ENCODE peak calls at places on chromosome 15, in five cellular contexts. V is amygdala, Y is activated gamma-delta T cell treated with Interleukin-2 at 50 U/mL for 16 hours, R is NCI-H1048, C is NCI-H1694. X is an unnamed sample.

GRCh38 chr15:71461748-71462147 is 346.5 kb downstream of the THSD4 start:
- DNase-seq in R (no peak), C (no peak), Y (no peak), V (no peak), X (no peak)

GRCh38 chr15:63491116-63491817 is 13.1 kb upstream of the USP3 start:
- DNase-seq in V (no peak), C (no peak), Y (no peak), R (no peak), X (no peak)

GRCh38 chr15:74235962-74236361 is at the start of gene CCDC33:
- DNase-seq in R (no peak), C (no peak), Y (no peak), V (no peak), X (no peak)

GRCh38 chr15:46854559-46854958 is 862.7 kb upstream of the SEMA6D start:
- DNase-seq in Y (no peak), V (no peak), C (no peak), R (no peak), X (no peak)

GRCh38 chr15:79185199-79185598 is 94.6 kb upstream of the RASGRF1 start:
- DNase-seq in V (no peak), C (no peak), R (no peak), Y (no peak), X (no peak)

GRCh38 chr15:60299452-60300047 is 98.2 kb downstream of the ANXA2 start:
- DNase-seq in C (peak), Y (no peak), V (no peak), R (peak), X (peak)

GRCh38 chr15:48954538-48954937 is 9.2 kb downstream of the SHC4 start:
- DNase-seq in R (no peak), C (no peak), Y (no peak), V (no peak), X (no peak)

GRCh38 chr15:58957101-58957973 is 23.9 kb upstream of the SLTM start:
- DNase-seq in R (no peak), V (no peak), C (peak), Y (peak), X (no peak)

GRCh38 chr15:70853270-70853854 is 595 bp downstream of the LARP6 start:
- DNase-seq in V (no peak), R (peak), Y (no peak), C (no peak), X (no peak)

GRCh38 chr15:83200162-83200561 is 7.5 kb downstream of the HDGFL3 start:
- DNase-seq in V (no peak), C (no peak), R (no peak), Y (no peak), X (no peak)

GRCh38 chr15:82056900-82057825 is 11.3 kb upstream of the MEX3B start:
- DNase-seq in C (no peak), Y (no peak), V (no peak), R (no peak), X (no peak)

GRCh38 chr15:63077952-63078351 is 35.4 kb downstream of the TPM1 start:
- DNase-seq in V (no peak), Y (no peak), R (peak), C (no peak), X (no peak)

GRCh38 chr15:73225358-73226015 is 143.3 kb downstream of the HCN4 start:
- DNase-seq in Y (no peak), R (no peak), C (no peak), V (no peak), X (no peak)

GRCh38 chr15:40926659-40927496 is 2.3 kb upstream of the DLL4 start:
- DNase-seq in Y (no peak), C (no peak), R (no peak), V (no peak), X (no peak)

GRCh38 chr15:31435256-31435781 is 108.7 kb downstream of the KLF13 start:
- DNase-seq in Y (peak), C (no peak), V (no peak), R (no peak), X (peak)

GRCh38 chr15:40493089-40493840 is 22.5 kb downstream of the CHST14 start:
- DNase-seq in C (no peak), V (no peak), Y (no peak), R (no peak), X (no peak)

GRCh38 chr15:90451215-90451850 is 63.3 kb downstream of the IQGAP1 start:
- DNase-seq in C (no peak), Y (no peak), V (no peak), R (no peak), X (no peak)

GRCh38 chr15:68485721-68486360 is 53.9 kb upstream of the ITGA11 start:
- DNase-seq in V (no peak), R (no peak), C (no peak), Y (no peak), X (no peak)

GRCh38 chr15:32888221-32888761 is 170.5 kb downstream of the GREM1 start:
- DNase-seq in C (no peak), R (no peak), V (no peak), Y (no peak), X (no peak)

GRCh38 chr15:83010709-83011270 is 649 bp downstream of the C15orf40 start:
- DNase-seq in Y (peak), R (peak), V (peak), C (peak), X (peak)

GRCh38 chr15:40190591-40190990 is 29.7 kb downstream of the BUB1B start:
- DNase-seq in C (no peak), Y (no peak), V (no peak), R (no peak), X (no peak)

GRCh38 chr15:70299931-70300858 is 202.5 kb upstream of the TLE3 start:
- DNase-seq in C (no peak), R (no peak), V (no peak), Y (peak), X (no peak)

GRCh38 chr15:71713191-71713798 is 97.1 kb upstream of the NR2E3 start:
- DNase-seq in Y (no peak), C (no peak), V (no peak), R (no peak), X (no peak)

GRCh38 chr15:23857028-23857641 is 170.0 kb upstream of the NDN start:
- DNase-seq in Y (no peak), R (peak), C (no peak), V (no peak), X (peak)

GRCh38 chr15:91849749-91850161 is 3.8 kb upstream of the SLCO3A1 start:
- DNase-seq in Y (no peak), R (no peak), V (no peak), C (peak), X (no peak)

GRCh38 chr15:33019354-33019981 is 175.0 kb downstream of the FMN1 start:
- DNase-seq in Y (no peak), C (no peak), R (no peak), V (no peak), X (no peak)

GRCh38 chr15:57675481-57676181 is 30.9 kb upstream of the POLR2M start:
- DNase-seq in R (no peak), V (no peak), C (no peak), Y (no peak), X (no peak)

GRCh38 chr15:48644498-48644826 is 1.0 kb downstream of the FBN1 start:
- DNase-seq in V (no peak), C (no peak), Y (no peak), R (no peak), X (no peak)

GRCh38 chr15:83698294-83698693 is 44.4 kb downstream of the ADAMTSL3 start:
- DNase-seq in V (no peak), R (no peak), Y (no peak), C (no peak), X (no peak)

GRCh38 chr15:70151441-70151840 is 53.7 kb upstream of the TLE3 start:
- DNase-seq in Y (no peak), R (no peak), C (no peak), V (no peak), X (no peak)

GRCh38 chr15:77457619-77458265 is 37.1 kb downstream of the HMG20A start:
- DNase-seq in C (no peak), R (no peak), Y (no peak), V (no peak), X (no peak)

GRCh38 chr15:85609492-85609891 is 185.2 kb downstream of the KLHL25 start:
- DNase-seq in C (no peak), R (no peak), V (no peak), Y (no peak), X (no peak)

GRCh38 chr15:101570238-101570637 is 80.7 kb upstream of the PCSK6 start:
- DNase-seq in Y (no peak), V (no peak), C (no peak), R (no peak), X (no peak)

GRCh38 chr15:67456677-67457529 is 64.0 kb upstream of the C15orf61 start:
- DNase-seq in C (peak), R (no peak), V (no peak), Y (peak), X (peak)

GRCh38 chr15:36831915-36832310 is 252.5 kb downstream of the CDIN1 start:
- DNase-seq in V (no peak), Y (no peak), C (no peak), R (no peak), X (no peak)

X was measured in dorsolateral prefrontal cortex.